ENCODE peak calls at places on chromosomes 4 and X, in four cellular contexts. X, J, G and E are unnamed samples.

GRCh38 chr4:153166971-153167501 is 37.2 kb upstream of the TRIM2 start:
- DNase-seq in G (no peak), X (no peak), J (no peak), E (no peak)

GRCh38 chrX:101398694-101399093 is 7.9 kb downstream of the RPL36A start:
- DNase-seq in X (no peak), J (no peak), G (no peak), E (no peak)

GRCh38 chrX:101493225-101493624 is 8.0 kb downstream of the ARMCX4 start:
- DNase-seq in X (no peak), G (no peak), J (no peak), E (no peak)

GRCh38 chrX:124736553-124737240 is 390.3 kb downstream of the SH2D1A start:
- DNase-seq in J (peak; percentile 65), X (no peak), G (peak; percentile 33), E (no peak)

GRCh38 chrX:123742440-123742839 is 9.6 kb upstream of the THOC2 start:
- DNase-seq in J (no peak), G (no peak), X (no peak), E (no peak)

GRCh38 chr4:8067274-8067936 is 91.2 kb downstream of the ABLIM2 start:
- DNase-seq in J (no peak), X (peak; percentile 35), G (peak; percentile 56), E (no peak)

GRCh38 chr4:101346312-101346561 is 1.1 kb downstream of the PPP3CA start:
- DNase-seq in J (peak; percentile 66), X (no peak), G (no peak), E (no peak)

GRCh38 chrX:19791562-19791961 is 95.8 kb downstream of the SH3KBP1 start:
- DNase-seq in G (no peak), X (no peak), J (no peak), E (no peak)

GRCh38 chrX:74382613-74383012 is 38.7 kb upstream of the SLC16A2 start:
- DNase-seq in G (no peak), J (peak; percentile 46), X (peak; percentile 13), E (peak; percentile 83)

GRCh38 chr4:101103381-101104142 is 243.8 kb downstream of the PPP3CA start:
- DNase-seq in G (no peak), X (no peak), J (no peak), E (no peak)

GRCh38 chr4:153332936-153333335 is 11.6 kb upstream of the MND1 start:
- DNase-seq in G (no peak), X (no peak), J (no peak), E (no peak)

GRCh38 chr4:155967098-155967497 is 13.4 kb upstream of the CTSO start:
- DNase-seq in G (no peak), J (no peak), X (no peak), E (no peak)

GRCh38 chr4:22356996-22357596 is 158.8 kb downstream of the ADGRA3 start:
- DNase-seq in X (no peak), J (no peak), G (no peak), E (peak; percentile 61)

GRCh38 chrX:125172531-125172930 is 147.1 kb upstream of the TEX13C start:
- DNase-seq in X (no peak), J (no peak), G (no peak), E (no peak)

GRCh38 chr4:32824321-32824720 is 2104.2 kb downstream of the PCDH7 start:
- DNase-seq in J (no peak), X (no peak), G (no peak), E (no peak)

GRCh38 chrX:120736989-120737388 is 107.1 kb upstream of the C1GALT1C1 start:
- DNase-seq in G (no peak), J (no peak), X (no peak), E (peak; percentile 82)

GRCh38 chr4:90689739-90690138 is 562.5 kb downstream of the CCSER1 start:
- DNase-seq in J (no peak), X (no peak), G (no peak), E (no peak)

GRCh38 chrX:137033774-137034507 is at the start of gene GPR101:
- DNase-seq in J (no peak), G (no peak), X (no peak), E (no peak)

GRCh38 chr4:121072836-121073362 is 564 bp upstream of the NDNF start:
- DNase-seq in G (peak; percentile 68), X (no peak), J (no peak), E (no peak)
- H3K4me3 ChIP-seq in G (peak overlapping the region; percentile 39), X (peak overlapping the region; percentile 58), J (no peak overlapping the region), E (no peak overlapping the region)

GRCh38 chrX:3320471-3321046 is 25.9 kb downstream of the MXRA5 start:
- DNase-seq in X (no peak), G (no peak), J (no peak), E (no peak)
- H3K4me3 ChIP-seq in X (no peak overlapping the region), G (no peak overlapping the region), J (no peak overlapping the region), E (no peak overlapping the region)

GRCh38 chr4:34363842-34364241 is 1880.5 kb downstream of the ARAP2 start:
- DNase-seq in J (no peak), X (no peak), G (no peak), E (no peak)
- H3K4me3 ChIP-seq in J (no peak overlapping the region), X (no peak overlapping the region), G (no peak overlapping the region), E (no peak overlapping the region)

GRCh38 chr4:113117346-113117677 is 67.9 kb downstream of the ANK2 start:
- DNase-seq in X (no peak), J (no peak), G (no peak), E (no peak)
- H3K4me3 ChIP-seq in X (no peak overlapping the region), J (no peak overlapping the region), G (no peak overlapping the region), E (no peak overlapping the region)

DNA sequence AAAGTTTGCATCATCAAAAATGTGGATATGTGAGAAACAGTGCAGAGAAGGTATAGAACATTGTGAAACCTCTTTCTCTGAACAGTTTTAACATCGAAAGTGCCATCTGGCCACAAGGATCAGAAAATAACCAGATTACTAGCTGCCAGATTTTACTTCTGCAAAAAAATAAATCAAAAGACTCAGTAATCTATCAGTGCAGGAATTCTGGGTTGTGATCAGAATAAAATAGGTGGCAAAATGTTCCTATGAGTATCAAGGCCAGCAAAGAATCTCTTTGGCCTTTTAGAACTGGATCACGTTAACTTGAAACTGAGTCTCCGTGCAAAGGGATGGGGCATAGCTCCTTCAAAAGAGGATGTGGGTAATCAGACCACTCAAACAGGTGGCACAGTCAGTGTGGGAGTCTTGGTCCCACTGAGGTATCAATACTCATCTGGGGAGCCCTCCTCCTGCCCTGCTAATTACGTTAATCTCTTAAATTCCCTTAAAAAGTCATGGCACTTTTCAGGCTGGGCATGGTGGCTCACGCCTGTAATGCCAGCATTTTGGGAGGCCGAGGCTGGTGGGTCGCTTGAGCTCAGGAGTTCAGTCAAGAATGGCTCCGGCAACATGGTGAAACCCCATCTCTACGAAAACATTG is 26.7 kb upstream of the RBM47 start:
- DNase-seq in X (no peak), J (no peak), G (no peak), E (no peak)
- H3K4me3 ChIP-seq in X (no peak overlapping the region), J (no peak overlapping the region), G (no peak overlapping the region), E (no peak overlapping the region)

DNA sequence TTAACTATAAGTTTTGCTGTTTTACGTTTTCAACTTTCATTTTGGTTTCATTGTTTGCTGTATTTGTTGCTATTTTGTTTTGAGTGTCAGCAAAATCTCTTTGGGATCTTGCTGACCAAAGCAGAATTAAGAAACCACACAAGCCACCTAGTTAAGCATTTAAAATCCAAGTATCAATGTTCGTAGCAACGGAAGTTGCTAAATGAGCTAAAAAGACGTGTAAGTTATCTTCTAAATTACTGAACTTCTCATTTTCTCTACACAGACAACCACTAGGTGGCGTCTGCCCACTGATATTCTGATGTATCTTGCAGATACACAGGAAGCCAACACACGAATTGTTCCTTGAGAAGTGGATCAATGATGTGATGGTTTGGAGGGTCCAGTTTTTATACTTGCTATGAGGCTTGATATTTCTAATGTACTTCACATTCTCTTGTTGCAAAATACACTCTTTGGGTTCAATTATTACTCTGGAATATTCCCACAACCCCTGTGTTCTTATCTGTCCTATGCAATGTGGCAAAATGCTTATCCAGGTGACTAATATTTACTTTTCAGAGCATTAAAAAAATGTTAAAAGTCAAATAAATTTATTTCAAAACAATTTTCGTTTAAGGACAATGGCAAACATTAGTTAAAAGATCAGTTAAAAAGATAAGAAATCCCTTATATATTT is 250.5 kb downstream of the TECRL start:
- DNase-seq in X (no peak), G (no peak), J (peak; percentile 11), E (peak; percentile 90)
- H3K4me3 ChIP-seq in X (no peak overlapping the region), G (no peak overlapping the region), J (no peak overlapping the region), E (peak overlapping the region; percentile 61)